ENCODE peak calls at places on chromosomes 3 and 15, in four cellular contexts. W, S, M and T are unnamed samples.
A peak's percentile ranks its signal among the peaks of the same experiment; 100 is the strongest.

GRCh38 chr3:13078158-13078905 is 5.1 kb upstream of the IQSEC1 start:
- DNase-seq in W (peak; percentile 46), S (no peak), M (no peak), T (no peak)

GRCh38 chr3:121942116-121942786 is 48.0 kb downstream of the SLC15A2 start:
- DNase-seq in M (no peak), W (no peak), S (no peak), T (no peak)

GRCh38 chr3:78825118-78825857 is 942.5 kb downstream of the ROBO1 start:
- DNase-seq in M (no peak), W (no peak), S (no peak), T (peak; percentile 49)

GRCh38 chr15:93862791-93863190 is 368.6 kb upstream of the MCTP2 start:
- DNase-seq in S (no peak), W (no peak), M (peak; percentile 20), T (no peak)

GRCh38 chr3:6785726-6786125 is 75.2 kb upstream of the GRM7 start:
- DNase-seq in S (no peak), M (no peak), W (no peak), T (no peak)

GRCh38 chr15:90879730-90880366 is 4.5 kb upstream of the FES start:
- DNase-seq in W (no peak), M (no peak), S (no peak), T (no peak)

GRCh38 chr3:102741105-102741504 is 306.3 kb downstream of the ZPLD1 start:
- DNase-seq in S (no peak), M (no peak), W (no peak), T (no peak)

GRCh38 chr3:44323341-44323955 is 15.1 kb upstream of the TCAIM start:
- DNase-seq in S (peak; percentile 58), W (peak; percentile 64), M (peak; percentile 69), T (peak; percentile 77)

GRCh38 chr3:90010341-90010740 is 902.9 kb downstream of the EPHA3 start:
- DNase-seq in M (no peak), S (no peak), W (no peak), T (peak; percentile 92)

GRCh38 chr3:107988464-107989156 is 102.2 kb downstream of the CD47 start:
- DNase-seq in W (peak; percentile 63), M (peak; percentile 32), S (peak; percentile 68), T (peak; percentile 79)

GRCh38 chr3:157156844-157157635 is 2.9 kb downstream of the CCNL1 start:
- DNase-seq in W (no peak), M (no peak), S (no peak), T (peak; percentile 50)

GRCh38 chr3:137692803-137693431 is 71.2 kb upstream of the SOX14 start:
- DNase-seq in S (no peak), W (peak; percentile 40), M (no peak), T (no peak)

GRCh38 chr15:34654625-34655024 is 71.2 kb upstream of the GOLGA8B start:
- DNase-seq in W (no peak), S (no peak), M (no peak), T (no peak)

GRCh38 chr15:34657469-34658127 is 74.1 kb upstream of the GOLGA8B start:
- DNase-seq in S (no peak), W (no peak), M (no peak), T (no peak)

GRCh38 chr15:34656005-34656604 is 72.7 kb upstream of the GOLGA8B start:
- DNase-seq in S (no peak), M (no peak), W (no peak), T (no peak)

GRCh38 chr15:34652726-34653033 is 69.2 kb upstream of the GOLGA8B start:
- DNase-seq in M (no peak), S (peak; percentile 87), W (no peak), T (no peak)

GRCh38 chr15:34655198-34655770 is 71.8 kb upstream of the GOLGA8B start:
- DNase-seq in W (no peak), M (no peak), S (no peak), T (no peak)
- H3K4me3 ChIP-seq in W (no peak overlapping the region), M (no peak overlapping the region), S (no peak overlapping the region), T (no peak overlapping the region)

GRCh38 chr3:167886690-167887089 is 151.2 kb downstream of the SERPINI1 start:
- DNase-seq in W (no peak), S (no peak), M (no peak), T (peak; percentile 5)
- H3K4me3 ChIP-seq in W (no peak overlapping the region), S (no peak overlapping the region), M (no peak overlapping the region), T (no peak overlapping the region)

DNA sequence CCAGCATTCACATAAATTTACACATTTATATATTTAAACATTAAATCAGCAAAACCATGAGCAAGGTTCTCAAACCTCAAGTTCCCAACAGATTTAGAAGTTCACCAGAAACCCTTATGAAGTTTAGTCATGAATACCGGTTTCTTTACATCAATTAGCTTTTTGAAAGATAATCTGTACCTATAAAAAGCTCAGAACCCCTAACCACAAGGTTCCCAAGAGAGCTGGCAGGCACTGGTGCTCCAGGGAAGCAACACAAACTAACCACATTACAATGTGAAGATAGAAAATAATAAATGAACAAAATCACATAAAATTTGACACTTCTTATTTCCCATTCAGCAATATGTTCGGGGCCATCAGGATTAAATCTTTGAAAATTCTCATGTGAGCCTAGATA is 150.9 kb downstream of the FBN1 start:
- DNase-seq in S (no peak), W (no peak), M (no peak), T (peak; percentile 26)
- H3K4me3 ChIP-seq in S (no peak overlapping the region), W (no peak overlapping the region), M (no peak overlapping the region), T (no peak overlapping the region)

DNA sequence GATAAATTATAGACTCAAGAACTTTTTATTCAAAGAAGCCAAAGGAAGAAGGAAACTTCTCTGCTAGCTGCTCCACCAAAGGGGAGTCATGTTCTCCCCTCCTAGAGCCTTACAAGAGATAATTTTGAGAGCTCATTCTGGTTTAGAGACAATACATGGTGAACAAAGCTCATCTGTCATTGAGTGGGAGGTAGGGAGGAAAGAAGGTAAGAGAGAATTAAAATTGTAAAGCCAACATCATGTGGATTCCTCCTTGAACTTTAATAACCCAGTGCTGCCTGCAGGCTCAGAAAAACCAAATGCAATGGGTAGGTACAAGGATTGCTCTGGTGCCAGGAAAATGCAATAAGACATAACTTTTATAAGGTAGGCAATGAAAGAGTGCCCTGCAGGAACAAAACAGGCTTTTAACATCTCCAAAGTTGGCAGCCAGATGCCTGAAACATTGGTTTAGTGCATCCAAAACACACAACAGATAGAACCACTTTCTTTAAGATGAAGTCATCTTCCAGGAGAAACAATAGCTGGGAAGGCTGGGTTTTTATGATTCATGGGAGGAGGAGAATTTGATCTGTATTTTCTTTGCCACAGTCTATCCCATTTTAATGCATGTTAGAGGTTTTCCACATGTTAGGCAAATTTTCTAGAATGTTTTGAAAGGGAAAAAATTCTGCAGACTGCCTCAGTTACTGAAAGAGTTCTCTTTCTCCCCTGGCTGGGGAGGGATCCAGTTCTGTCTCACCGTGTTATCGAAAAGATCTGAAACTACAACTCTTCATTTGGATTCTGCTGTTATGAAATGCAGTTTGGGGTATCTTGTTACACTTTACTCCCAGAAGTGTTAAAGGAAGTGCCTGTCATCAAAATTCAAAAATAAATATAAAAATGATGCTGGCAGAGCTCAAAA is 11.3 kb upstream of the ARHGEF3 start:
- DNase-seq in W (no peak), M (no peak), S (no peak), T (peak; percentile 69)
- H3K4me3 ChIP-seq in W (no peak overlapping the region), M (no peak overlapping the region), S (peak overlapping the region; percentile 26), T (peak overlapping the region; percentile 2)

DNA sequence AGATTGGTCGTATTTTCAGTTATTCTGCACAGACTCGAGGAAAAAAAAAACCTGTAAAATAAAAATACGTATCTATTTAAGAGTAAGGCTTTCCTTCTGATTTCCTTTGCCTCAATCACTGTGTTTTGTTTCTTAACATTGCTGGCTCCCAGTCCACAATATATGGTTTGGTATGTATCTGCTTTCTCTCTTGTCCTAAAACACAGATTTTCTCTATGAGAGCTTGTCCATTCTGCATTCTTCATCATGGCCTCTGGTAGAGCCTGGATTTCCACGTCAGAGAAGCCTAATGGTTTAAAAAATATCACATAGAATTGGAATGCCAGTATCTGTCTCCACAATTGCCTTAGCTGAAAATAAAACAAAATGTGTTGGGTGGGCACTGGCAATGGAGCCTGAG is 1.8 kb downstream of the CD200 start:
- DNase-seq in W (no peak), M (no peak), S (no peak), T (no peak)
- H3K4me3 ChIP-seq in W (peak overlapping the region; percentile 64), M (peak overlapping the region; percentile 59), S (peak overlapping the region; percentile 76), T (peak overlapping the region; percentile 73)